ENCODE peak calls at places on chromosomes 2 and 18, in six cellular contexts. One of them, this sample, is unnamed.

GRCh38 chr18:24014986-24015896 is 687 bp downstream of the TTC39C start:
- DNase-seq in choroid plexus epithelial cell: peak; percentile 59
- DNase-seq in DMS153: no peak
- DNase-seq in globus pallidus: peak; percentile 12
- DNase-seq in NCI-H510A treated with DMSO at 0.1 percent for 48 hours: no peak
- DNase-seq in fibroblast of the aortic adventitia: peak; percentile 87
- DNase-seq in this sample: peak; percentile 59

GRCh38 chr2:212528106-212528856 is 10.3 kb downstream of the ERBB4 start:
- DNase-seq in fibroblast of the aortic adventitia: no peak
- DNase-seq in globus pallidus: no peak
- DNase-seq in DMS153: no peak
- DNase-seq in NCI-H510A treated with DMSO at 0.1 percent for 48 hours: no peak
- DNase-seq in choroid plexus epithelial cell: no peak
- DNase-seq in this sample: no peak

GRCh38 chr2:20617081-20617575 is 33.8 kb downstream of the HS1BP3 start:
- DNase-seq in DMS153: no peak
- DNase-seq in NCI-H510A treated with DMSO at 0.1 percent for 48 hours: no peak
- DNase-seq in globus pallidus: no peak
- DNase-seq in choroid plexus epithelial cell: peak; percentile 54
- DNase-seq in fibroblast of the aortic adventitia: no peak
- DNase-seq in this sample: no peak

GRCh38 chr2:9648821-9649220 is 18.0 kb upstream of the YWHAQ start:
- DNase-seq in DMS153: no peak
- DNase-seq in globus pallidus: no peak
- DNase-seq in choroid plexus epithelial cell: no peak
- DNase-seq in NCI-H510A treated with DMSO at 0.1 percent for 48 hours: peak; percentile 97
- DNase-seq in fibroblast of the aortic adventitia: no peak
- DNase-seq in this sample: no peak

GRCh38 chr2:208466133-208466919 is 59.7 kb downstream of the PTH2R start:
- DNase-seq in NCI-H510A treated with DMSO at 0.1 percent for 48 hours: peak; percentile 77
- DNase-seq in fibroblast of the aortic adventitia: peak; percentile 29
- DNase-seq in choroid plexus epithelial cell: peak; percentile 42
- DNase-seq in globus pallidus: peak; percentile 14
- DNase-seq in DMS153: peak; percentile 52
- DNase-seq in this sample: no peak

GRCh38 chr2:19251554-19251953 is 106.9 kb downstream of the OSR1 start:
- DNase-seq in fibroblast of the aortic adventitia: no peak
- DNase-seq in globus pallidus: no peak
- DNase-seq in NCI-H510A treated with DMSO at 0.1 percent for 48 hours: no peak
- DNase-seq in choroid plexus epithelial cell: peak; percentile 92
- DNase-seq in DMS153: no peak
- DNase-seq in this sample: no peak

GRCh38 chr2:17805166-17805565 is 11.1 kb upstream of the MSGN1 start:
- DNase-seq in globus pallidus: no peak
- DNase-seq in NCI-H510A treated with DMSO at 0.1 percent for 48 hours: no peak
- DNase-seq in fibroblast of the aortic adventitia: no peak
- DNase-seq in choroid plexus epithelial cell: no peak
- DNase-seq in DMS153: no peak
- DNase-seq in this sample: no peak

GRCh38 chr2:212737773-212738172 is 199.2 kb upstream of the ERBB4 start:
- DNase-seq in globus pallidus: no peak
- DNase-seq in choroid plexus epithelial cell: no peak
- DNase-seq in NCI-H510A treated with DMSO at 0.1 percent for 48 hours: no peak
- DNase-seq in DMS153: no peak
- DNase-seq in fibroblast of the aortic adventitia: no peak
- DNase-seq in this sample: no peak

GRCh38 chr2:15736396-15737180 is 144.9 kb downstream of the DDX1 start:
- DNase-seq in choroid plexus epithelial cell: no peak
- DNase-seq in NCI-H510A treated with DMSO at 0.1 percent for 48 hours: no peak
- DNase-seq in DMS153: no peak
- DNase-seq in globus pallidus: no peak
- DNase-seq in fibroblast of the aortic adventitia: no peak
- DNase-seq in this sample: no peak

GRCh38 chr2:233460726-233461431 is 105.7 kb downstream of the USP40 start:
- DNase-seq in choroid plexus epithelial cell: no peak
- DNase-seq in NCI-H510A treated with DMSO at 0.1 percent for 48 hours: no peak
- DNase-seq in fibroblast of the aortic adventitia: no peak
- DNase-seq in DMS153: peak; percentile 79
- DNase-seq in globus pallidus: peak; percentile 37
- DNase-seq in this sample: no peak

GRCh38 chr2:18378020-18378653 is 182.3 kb downstream of the RDH14 start:
- DNase-seq in choroid plexus epithelial cell: peak; percentile 64
- DNase-seq in fibroblast of the aortic adventitia: peak; percentile 67
- DNase-seq in NCI-H510A treated with DMSO at 0.1 percent for 48 hours: peak; percentile 47
- DNase-seq in DMS153: peak; percentile 13
- DNase-seq in globus pallidus: peak; percentile 29
- DNase-seq in this sample: peak; percentile 23

GRCh38 chr2:167764772-167765341 is 482.5 kb downstream of the STK39 start:
- DNase-seq in fibroblast of the aortic adventitia: no peak
- DNase-seq in NCI-H510A treated with DMSO at 0.1 percent for 48 hours: no peak
- DNase-seq in choroid plexus epithelial cell: no peak
- DNase-seq in globus pallidus: no peak
- DNase-seq in DMS153: no peak
- DNase-seq in this sample: no peak

GRCh38 chr2:28224648-28225471 is 167.8 kb upstream of the FOSL2 start:
- DNase-seq in DMS153: peak; percentile 11
- DNase-seq in fibroblast of the aortic adventitia: peak; percentile 96
- DNase-seq in NCI-H510A treated with DMSO at 0.1 percent for 48 hours: no peak
- DNase-seq in choroid plexus epithelial cell: peak; percentile 95
- DNase-seq in globus pallidus: no peak
- DNase-seq in this sample: no peak

This sample was measured in CD8-positive, alpha-beta T cell.